ENCODE peak calls at places on chromosomes 7 and 10, in nine cellular contexts. W is brain microvascular endothelial cell, T is endothelial cell of umbilical vein, C is GM12865, E is kidney epithelial cell, L is stomach, V is cardiac muscle cell, S is fibroblast of villous mesenchyme, G is uterus. P is an unnamed sample.

GRCh38 chr7:127486654-127487053 is 94.1 kb upstream of the ZNF800 start:
- DNase-seq in C (peak; percentile 7), V (no peak), E (no peak), G (no peak), T (no peak), L (no peak), S (no peak), W (no peak), P (no peak)

GRCh38 chr10:104317195-104318095 is 20.8 kb downstream of the ITPRIP start:
- DNase-seq in V (peak; percentile 73), S (peak; percentile 94), T (no peak), W (peak; percentile 65), G (peak; percentile 54), E (no peak), C (no peak), L (no peak), P (no peak)

GRCh38 chr10:73590881-73591577 is at the start of gene USP54:
- DNase-seq in L (no peak), G (no peak), C (peak; percentile 5), W (peak; percentile 85), S (peak; percentile 61), V (peak; percentile 82), T (peak; percentile 56), E (peak; percentile 79), P (no peak)

GRCh38 chr10:63431962-63432797 is 33.6 kb downstream of the JMJD1C start:
- DNase-seq in G (no peak), E (no peak), W (peak; percentile 45), V (peak; percentile 54), L (no peak), S (no peak), T (peak; percentile 89), C (peak; percentile 40), P (no peak)

GRCh38 chr10:15227611-15228372 is 59.3 kb upstream of the NMT2 start:
- DNase-seq in C (no peak), W (no peak), E (no peak), G (no peak), V (peak; percentile 45), L (no peak), T (no peak), S (peak; percentile 32), P (no peak)

GRCh38 chr7:47371733-47372368 is 210.1 kb downstream of the TNS3 start:
- DNase-seq in V (peak; percentile 65), S (peak; percentile 60), W (peak; percentile 81), C (no peak), E (peak; percentile 50), T (peak; percentile 32), G (peak; percentile 80), L (peak; percentile 94), P (no peak)

GRCh38 chr7:91941450-91941849 is 788 bp downstream of the AKAP9 start:
- DNase-seq in T (peak; percentile 60), S (peak; percentile 19), E (no peak), G (no peak), C (peak; percentile 71), W (peak; percentile 23), V (peak; percentile 23), L (peak; percentile 46), P (peak; percentile 28)

GRCh38 chr10:29649561-29650551 is 15.1 kb upstream of the SVIL start:
- DNase-seq in T (no peak), L (no peak), G (no peak), E (no peak), S (peak; percentile 72), W (peak; percentile 85), C (no peak), V (no peak), P (no peak)

GRCh38 chr7:30252885-30253795 is 31.3 kb upstream of the ZNRF2 start:
- DNase-seq in C (no peak), T (peak; percentile 47), S (no peak), G (no peak), V (peak; percentile 65), L (peak; percentile 84), W (peak; percentile 31), E (no peak), P (no peak)

GRCh38 chr7:151592330-151592729 is 72.6 kb upstream of the RHEB start:
- DNase-seq in S (no peak), C (no peak), L (no peak), G (no peak), W (no peak), E (no peak), V (no peak), T (no peak), P (peak; percentile 56)

GRCh38 chr7:151590801-151591771 is 71.4 kb upstream of the RHEB start:
- DNase-seq in C (no peak), E (peak; percentile 56), L (no peak), T (no peak), G (no peak), S (no peak), V (no peak), W (no peak), P (peak; percentile 80)

GRCh38 chr7:151591866-151592265 is 72.2 kb upstream of the RHEB start:
- DNase-seq in S (no peak), W (no peak), C (no peak), L (no peak), T (no peak), G (no peak), V (no peak), E (no peak), P (peak; percentile 10)

GRCh38 chr7:151588982-151589381 is 69.3 kb upstream of the RHEB start:
- DNase-seq in E (no peak), C (no peak), L (no peak), V (no peak), T (no peak), S (no peak), G (no peak), W (no peak), P (no peak)

DNA sequence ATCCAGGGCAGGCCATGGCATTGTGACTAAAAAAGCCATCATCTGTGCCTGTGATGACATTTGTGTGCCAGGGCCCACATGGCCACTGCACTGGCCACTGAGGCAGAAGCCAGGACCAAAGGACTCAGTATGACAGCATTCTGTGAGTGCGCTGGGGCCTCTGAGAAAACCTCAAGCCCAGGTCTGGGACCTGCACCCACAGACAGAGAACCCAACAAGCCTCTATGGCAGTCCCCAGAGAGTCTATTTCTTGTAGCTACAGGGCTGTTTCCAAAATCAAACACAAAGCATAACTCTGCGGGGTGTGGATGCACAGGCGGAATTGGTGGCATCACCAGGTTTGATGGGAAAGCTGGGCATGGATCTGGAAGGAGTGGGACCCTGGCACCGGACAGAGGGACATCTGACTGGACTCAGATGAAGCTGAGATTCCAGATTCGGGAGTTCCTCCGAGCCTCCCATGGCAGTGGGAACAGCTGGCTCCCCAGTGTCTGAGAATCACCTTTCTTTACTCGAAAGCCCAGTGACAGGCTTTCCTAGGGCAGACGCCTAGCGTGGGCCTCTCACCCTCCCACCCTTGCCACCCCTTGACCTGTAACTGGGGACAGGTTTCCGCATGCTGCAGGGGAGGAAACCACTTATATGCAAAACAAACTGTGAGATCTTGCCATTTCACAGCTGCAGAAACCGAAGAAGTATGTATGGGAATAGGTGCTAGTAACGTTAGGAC is 70.5 kb upstream of the RHEB start:
- DNase-seq in G (no peak), V (no peak), S (no peak), C (peak; percentile 74), W (no peak), T (peak; percentile 49), L (no peak), E (no peak), P (no peak)
- H3K4me3 ChIP-seq in G (no peak overlapping the region), V (no peak overlapping the region), S (no peak overlapping the region), C (no peak overlapping the region), W (no peak overlapping the region), T (no peak overlapping the region), L (no peak overlapping the region), E (no peak overlapping the region), P (no peak overlapping the region)

GRCh38 chr10:17115683-17116082 is 13.9 kb downstream of the CUBN start:
- DNase-seq in L (no peak), T (peak; percentile 61), V (peak; percentile 27), E (no peak), C (no peak), S (peak; percentile 35), G (no peak), W (peak; percentile 44), P (no peak)
- TF ChIP-seq CTCF in L (no peak), T (peak; percentile 14), V (peak; percentile 19), E (peak; percentile 6), C (no peak), S (no peak), G (no peak), W (peak; percentile 42), P (no peak)

DNA sequence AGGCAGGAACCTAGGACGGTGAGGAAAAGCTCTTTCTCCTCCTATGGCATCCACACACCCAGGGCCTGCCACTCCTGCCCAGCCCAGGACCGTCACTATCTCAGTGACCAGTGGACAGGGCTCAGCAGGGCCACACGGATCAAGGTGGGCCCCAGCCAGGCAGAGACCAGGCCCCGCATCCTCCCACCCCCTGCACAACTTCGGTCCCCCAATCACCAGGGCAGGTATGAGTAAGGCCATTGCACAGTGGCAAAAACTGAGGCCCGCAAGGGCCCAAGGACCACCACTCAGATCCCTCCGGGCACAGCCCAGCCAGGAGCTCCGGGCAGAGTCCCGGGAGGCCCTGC is 30.3 kb downstream of the OAT start:
- DNase-seq in W (no peak), E (no peak), S (no peak), C (no peak), L (no peak), G (no peak), V (no peak), T (no peak), P (no peak)
- H3K4me3 ChIP-seq in W (peak overlapping the region; percentile 45), E (peak overlapping the region; percentile 38), S (peak overlapping the region; percentile 51), C (no peak overlapping the region), L (peak overlapping the region; percentile 58), G (peak overlapping the region; percentile 48), V (no peak overlapping the region), T (no peak overlapping the region), P (no peak overlapping the region)

GRCh38 chr10:112628951-112629604 is 182.1 kb downstream of the VTI1A start:
- DNase-seq in E (no peak), W (no peak), S (peak; percentile 58), V (peak; percentile 73), L (no peak), C (no peak), G (no peak), T (no peak), P (no peak)

GRCh38 chr10:112634096-112634830 is 187.2 kb downstream of the VTI1A start:
- DNase-seq in S (peak; percentile 69), T (no peak), C (no peak), V (peak; percentile 46), E (no peak), L (no peak), G (no peak), W (no peak), P (no peak)

DNA sequence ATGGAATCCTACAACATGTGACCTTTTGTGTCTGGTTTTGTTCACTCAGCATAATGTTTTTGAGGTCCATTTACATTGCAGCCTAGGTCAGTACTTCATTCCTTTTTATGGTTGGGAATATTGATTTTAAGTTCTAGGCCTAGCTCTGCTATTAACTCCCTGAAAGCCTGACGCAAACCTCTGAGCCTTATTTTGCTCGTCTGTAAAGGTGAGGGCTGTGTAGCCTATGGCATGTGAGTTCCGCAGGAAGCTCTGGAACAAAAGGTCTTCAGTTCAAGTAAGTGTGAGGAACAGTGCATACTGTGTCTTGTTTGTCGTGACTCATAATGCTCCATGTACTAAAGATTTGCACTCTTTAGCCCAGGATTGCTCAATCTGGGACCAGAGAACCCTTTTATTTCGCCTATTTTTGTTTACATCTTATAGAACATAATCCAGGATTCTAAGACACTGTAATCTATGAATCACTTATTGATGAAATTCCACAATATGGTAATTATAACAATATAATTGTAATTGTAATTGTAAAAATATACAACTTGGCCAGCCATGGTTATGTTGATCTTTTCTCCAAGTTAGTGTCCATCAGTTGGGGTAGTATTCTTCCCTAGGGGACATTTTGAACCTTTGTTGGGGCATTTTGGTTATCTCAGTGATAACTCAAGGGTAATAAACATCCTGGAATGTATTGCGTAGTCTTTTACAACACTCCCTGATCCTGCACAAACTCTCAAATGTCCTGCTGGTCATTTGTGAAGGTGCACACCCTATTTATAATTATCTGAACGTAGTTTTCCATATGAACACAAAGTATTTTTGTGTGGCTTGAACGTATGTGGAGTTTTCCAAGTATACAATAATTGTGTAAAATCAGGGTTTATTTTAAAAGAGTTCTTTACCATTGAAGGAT is 184.7 kb downstream of the VTI1A start:
- DNase-seq in T (no peak), C (no peak), S (peak; percentile 91), L (no peak), V (peak; percentile 77), G (no peak), W (peak; percentile 6), E (no peak), P (no peak)
- TF ChIP-seq CTCF in T (no peak), C (no peak), S (peak; percentile 27), L (no peak), V (no peak), G (no peak), W (no peak), E (no peak), P (no peak)

P was measured in lower leg skin.